ENCODE peak calls at places on chromosomes 1 and 21, in eight cellular contexts. B, J, T, D, F, V, Q and M are unnamed samples.

GRCh38 chr1:182611787-182612186 is 7.6 kb upstream of the RGS16 start:
- DNase-seq in B (no peak), J (no peak), T (no peak), D (no peak), F (no peak), V (no peak), Q (no peak), M (no peak)

GRCh38 chr1:34663031-34663430 is 91.8 kb upstream of the GJB5 start:
- DNase-seq in B (no peak), J (no peak), T (no peak), D (no peak), F (no peak), V (no peak), Q (no peak), M (no peak)

GRCh38 chr1:51998007-51998406 is 7.5 kb upstream of the RAB3B start:
- DNase-seq in B (no peak), J (no peak), T (no peak), D (no peak), F (no peak), V (no peak), Q (no peak), M (no peak)

GRCh38 chr1:36511804-36512798 is 29.4 kb upstream of the CSF3R start:
- DNase-seq in B (peak), J (no peak), T (no peak), D (no peak), F (no peak), V (no peak), Q (no peak), M (no peak)

GRCh38 chr1:247639381-247639981 is 34.1 kb downstream of the OR2G3 start:
- DNase-seq in B (peak), J (peak), T (peak), D (peak), F (peak), V (peak), Q (peak), M (peak)

GRCh38 chr1:21775985-21776562 is 6.9 kb downstream of the USP48 start:
- DNase-seq in B (peak), J (peak), T (no peak), D (no peak), F (no peak), V (no peak), Q (no peak), M (no peak)

GRCh38 chr1:35560256-35561225 is 2.9 kb downstream of the NCDN start:
- DNase-seq in B (no peak), J (no peak), T (peak), D (peak), F (peak), V (peak), Q (peak), M (no peak)

GRCh38 chr1:152244576-152244975 is 20.6 kb upstream of the HRNR start:
- DNase-seq in B (no peak), J (no peak), T (no peak), D (no peak), F (no peak), V (no peak), Q (no peak), M (no peak)

GRCh38 chr1:2532485-2533160 is 2.6 kb upstream of the HES5 start:
- DNase-seq in B (no peak), J (no peak), T (no peak), D (no peak), F (no peak), V (no peak), Q (no peak), M (no peak)

GRCh38 chr1:183583466-183583865 is 6.8 kb downstream of the NCF2 start:
- DNase-seq in B (peak), J (peak), T (no peak), D (no peak), F (no peak), V (no peak), Q (no peak), M (no peak)

DNA sequence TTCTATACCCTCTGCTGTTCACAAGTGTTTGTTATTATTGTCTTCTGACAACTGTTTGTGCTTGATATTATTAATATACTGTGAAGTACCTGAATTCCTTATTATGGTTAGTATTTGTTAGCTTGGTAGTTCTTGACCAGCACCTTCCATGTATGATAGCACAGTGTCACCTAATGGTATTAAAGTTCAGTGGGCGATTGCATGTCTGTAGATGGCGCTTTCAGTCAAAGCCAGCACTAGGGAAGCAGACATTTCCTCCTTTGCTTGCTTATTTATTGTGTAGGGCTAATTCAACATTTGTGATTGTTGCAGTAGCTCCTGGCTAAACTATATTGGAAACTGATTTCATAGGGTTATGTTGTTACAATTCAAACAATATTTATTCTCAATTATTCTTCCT is 218.0 kb downstream of the ZP4 start:
- DNase-seq in B (no peak), J (no peak), T (no peak), D (no peak), F (no peak), V (no peak), Q (no peak), M (no peak)
- TF ChIP-seq CTCF in B (no peak), J (no peak), T (no peak), D (no peak), F (no peak), V (peak), Q (no peak), M (no peak)

DNA sequence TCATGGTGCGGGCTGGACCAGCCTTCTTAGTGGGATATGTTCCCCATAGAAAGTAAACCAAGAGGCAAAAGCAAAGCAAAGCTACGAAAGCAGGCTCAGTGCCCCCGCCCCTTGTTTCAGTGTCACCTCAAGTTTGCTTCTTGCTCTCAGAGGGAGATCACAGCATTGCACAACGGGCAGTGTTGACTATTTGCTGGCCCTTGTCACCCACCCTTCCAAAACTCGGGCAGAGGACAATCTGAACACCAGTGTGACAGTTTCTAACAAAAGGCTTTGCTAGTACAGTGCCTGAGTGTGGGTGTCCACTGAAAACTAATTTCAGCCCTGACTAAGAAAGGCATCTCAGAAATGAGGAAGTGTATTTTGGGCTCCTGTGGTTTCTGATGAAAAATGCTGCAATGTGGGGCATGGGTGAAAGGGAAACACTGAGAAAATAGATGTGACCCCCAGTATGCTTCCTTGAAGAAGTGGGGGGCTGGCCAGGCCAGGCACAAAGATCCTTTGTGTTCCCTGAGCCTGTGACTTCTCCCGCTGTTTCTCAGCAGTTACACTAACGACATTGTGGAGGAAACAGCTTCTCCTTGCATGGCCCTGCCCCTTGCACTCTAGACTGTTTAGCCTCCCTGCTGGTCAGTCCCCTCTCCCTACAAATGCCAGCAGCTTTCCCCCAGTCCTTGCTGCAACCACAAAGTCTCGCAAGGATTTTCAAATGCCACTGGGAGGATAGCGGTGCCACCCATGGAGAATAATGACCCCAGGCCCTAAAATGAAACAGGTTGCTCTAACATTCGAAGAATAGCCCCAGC is 33.3 kb upstream of the KCNE1 start:
- DNase-seq in B (peak), J (peak), T (no peak), D (peak), F (peak), V (peak), Q (no peak), M (no peak)
- TF ChIP-seq CTCF in B (peak), J (no peak), T (no peak), D (no peak), F (no peak), V (no peak), Q (no peak), M (no peak)

GRCh38 chr1:46413596-46413985 is 19.5 kb downstream of the FAAH start:
- DNase-seq in B (peak), J (no peak), T (no peak), D (no peak), F (no peak), V (no peak), Q (no peak), M (no peak)
- TF ChIP-seq CTCF in B (peak), J (peak), T (no peak), D (no peak), F (no peak), V (no peak), Q (no peak), M (no peak)

GRCh38 chr1:13751458-13751871 is 51.5 kb downstream of the PRDM2 start:
- DNase-seq in B (no peak), J (no peak), T (no peak), D (no peak), F (no peak), V (no peak), Q (no peak), M (no peak)

GRCh38 chr1:13749543-13750307 is 49.7 kb downstream of the PRDM2 start:
- DNase-seq in B (peak), J (peak), T (peak), D (peak), F (peak), V (peak), Q (peak), M (peak)

GRCh38 chr1:13752852-13753251 is 52.9 kb downstream of the PRDM2 start:
- DNase-seq in B (no peak), J (no peak), T (no peak), D (no peak), F (no peak), V (no peak), Q (no peak), M (no peak)

GRCh38 chr1:13754003-13754402 is 54.0 kb downstream of the PRDM2 start:
- DNase-seq in B (no peak), J (no peak), T (no peak), D (no peak), F (no peak), V (no peak), Q (no peak), M (no peak)

GRCh38 chr1:13751985-13752384 is 52.0 kb downstream of the PRDM2 start:
- DNase-seq in B (no peak), J (no peak), T (no peak), D (no peak), F (no peak), V (no peak), Q (no peak), M (no peak)
- TF ChIP-seq CTCF in B (no peak), J (no peak), T (no peak), D (no peak), F (no peak), V (no peak), Q (no peak), M (no peak)

GRCh38 chr1:8851060-8851459 is 27.4 kb downstream of the ENO1 start:
- DNase-seq in B (no peak), J (no peak), T (no peak), D (no peak), F (no peak), V (no peak), Q (no peak), M (no peak)

GRCh38 chr1:8847990-8848389 is 30.5 kb downstream of the ENO1 start:
- DNase-seq in B (no peak), J (no peak), T (no peak), D (peak), F (no peak), V (no peak), Q (peak), M (no peak)

GRCh38 chr1:8846263-8846662 is 28.8 kb upstream of the RERE start:
- DNase-seq in B (no peak), J (no peak), T (no peak), D (no peak), F (no peak), V (no peak), Q (no peak), M (no peak)

GRCh38 chr1:8845104-8846097 is 28.0 kb upstream of the RERE start:
- DNase-seq in B (no peak), J (no peak), T (no peak), D (no peak), F (no peak), V (no peak), Q (no peak), M (no peak)

DNA sequence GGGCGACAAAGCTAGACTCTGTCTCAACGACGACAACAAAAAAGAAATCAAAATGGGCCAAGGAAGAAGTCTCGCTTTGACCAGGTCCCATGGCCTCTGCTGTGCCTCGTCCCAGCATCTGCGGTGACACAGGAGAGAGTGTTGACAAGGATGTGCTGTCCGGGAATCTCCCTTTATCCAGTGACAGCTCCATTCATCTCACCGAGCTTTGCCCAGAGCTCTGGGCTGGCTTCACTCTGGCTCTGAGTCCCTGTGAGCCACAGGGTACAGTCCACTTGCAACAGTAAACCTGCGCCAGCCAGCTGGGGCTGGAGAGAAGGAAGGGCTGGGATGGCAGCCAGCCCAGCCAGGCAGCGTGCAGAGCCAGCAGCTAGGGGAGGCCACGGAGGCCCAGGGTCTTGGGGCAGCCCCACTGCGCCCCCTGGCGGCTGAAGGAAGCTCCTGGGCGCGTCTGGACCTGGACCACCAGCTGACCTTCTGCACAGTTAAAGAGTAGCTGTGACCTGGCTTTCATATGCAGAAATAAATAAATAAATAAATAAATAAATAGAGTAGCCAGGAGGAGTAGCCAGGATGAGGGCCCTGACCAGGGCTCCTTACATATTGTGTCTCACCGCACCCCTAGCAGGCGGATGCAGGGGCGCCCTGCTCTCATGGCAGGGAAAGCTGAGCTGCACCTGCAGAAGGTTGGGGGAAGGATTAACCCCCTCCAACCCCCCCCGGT is 29.7 kb downstream of the ENO1 start:
- DNase-seq in B (peak), J (peak), T (peak), D (peak), F (peak), V (peak), Q (peak), M (peak)
- TF ChIP-seq CTCF in B (peak), J (peak), T (peak), D (peak), F (peak), V (peak), Q (peak), M (peak)

GRCh38 chr1:43074244-43074643 is 97.8 kb downstream of the EBNA1BP2 start:
- DNase-seq in B (no peak), J (no peak), T (no peak), D (no peak), F (no peak), V (no peak), Q (no peak), M (no peak)
- TF ChIP-seq CTCF in B (peak), J (no peak), T (no peak), D (no peak), F (no peak), V (no peak), Q (no peak), M (no peak)

GRCh38 chr21:42688841-42689371 is 35.5 kb downstream of the PDE9A start:
- DNase-seq in B (no peak), J (no peak), T (no peak), D (no peak), F (no peak), V (no peak), Q (no peak), M (no peak)
- TF ChIP-seq CTCF in B (no peak), J (no peak), T (no peak), D (no peak), F (no peak), V (no peak), Q (no peak), M (no peak)

GRCh38 chr1:114750780-114751179 is 7.0 kb downstream of the CSDE1 start:
- DNase-seq in B (peak), J (no peak), T (no peak), D (no peak), F (no peak), V (no peak), Q (no peak), M (no peak)
- TF ChIP-seq CTCF in B (no peak), J (no peak), T (no peak), D (no peak), F (no peak), V (no peak), Q (no peak), M (no peak)

DNA sequence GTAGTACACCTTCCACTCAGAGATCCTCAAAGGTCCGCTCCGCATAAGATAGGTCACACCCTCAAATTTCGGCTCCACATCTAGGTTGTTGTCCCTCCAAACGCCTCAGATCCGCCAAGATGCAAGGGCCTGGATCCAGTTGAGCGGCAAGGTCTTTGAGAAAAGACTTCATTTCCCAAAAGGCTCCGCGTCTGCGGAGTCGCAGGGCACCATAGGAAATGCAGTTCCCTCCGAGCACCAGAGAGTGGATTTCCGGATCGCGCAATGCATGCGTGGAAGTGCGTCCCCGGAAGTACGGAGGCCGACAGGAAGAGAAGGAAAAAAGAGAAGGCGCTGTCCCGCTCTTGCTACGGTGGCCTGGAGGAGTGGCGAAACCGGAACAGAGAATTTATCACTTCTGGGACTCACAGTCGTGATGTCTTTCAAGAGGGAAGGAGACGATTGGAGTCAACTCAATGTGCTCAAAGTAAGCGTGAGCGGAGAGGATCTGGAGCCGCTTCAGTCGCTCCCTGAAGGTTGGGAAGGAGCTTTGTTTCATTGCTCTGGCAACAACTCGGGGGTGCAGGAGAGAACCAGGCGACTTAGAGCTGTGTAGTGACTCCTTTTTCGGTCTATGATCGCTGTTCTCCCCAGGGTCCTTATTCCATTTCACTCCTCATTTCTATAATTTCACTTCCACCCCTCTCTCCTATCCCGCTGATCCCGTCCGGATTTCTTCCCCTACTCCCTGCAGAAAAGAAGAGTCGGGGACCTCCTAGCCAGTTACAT is at the start of the genes LYSMD1 and SCNM1:
- DNase-seq in B (peak), J (peak), T (peak), D (peak), F (peak), V (peak), Q (peak), M (peak)
- TF ChIP-seq CTCF in B (peak), J (peak), T (no peak), D (peak), F (no peak), V (no peak), Q (no peak), M (no peak)